ENCODE peak calls at places on chromosome 3, in six cellular contexts. H is right lobe of liver, W is IMR-90, X is upper lobe of left lung, S is stomach, M is uterus. I is an unnamed sample. For H3K36me3, the result is how much of the 10 kb centered on the place peaks cover.

GRCh38 chr3:113697192-113698090 is 999 bp upstream of the USF3 start:
- DNase-seq in H (peak), W (peak), X (no peak), S (no peak), M (peak), I (no peak)

GRCh38 chr3:63937661-63938651 is 25.8 kb upstream of the SCAANT1 start:
- DNase-seq in H (no peak), W (no peak), X (no peak), S (peak), M (no peak), I (no peak)

GRCh38 chr3:188233320-188233719 is 79.4 kb downstream of the LPP start:
- DNase-seq in H (no peak), W (peak), X (no peak), S (no peak), M (peak), I (no peak)

GRCh38 chr3:79491029-79491634 is 276.7 kb downstream of the ROBO1 start:
- DNase-seq in H (no peak), W (no peak), X (no peak), S (no peak), M (no peak), I (no peak)

GRCh38 chr3:179414804-179415203 is 36.5 kb downstream of the GNB4 start:
- DNase-seq in H (no peak), W (no peak), X (no peak), S (no peak), M (no peak), I (no peak)

GRCh38 chr3:192892981-192893827 is 24.5 kb downstream of the MB21D2 start:
- DNase-seq in H (no peak), W (peak), X (no peak), S (no peak), M (peak), I (no peak)

GRCh38 chr3:170813261-170813660 is 56.7 kb downstream of the RPL22L1 start:
- DNase-seq in H (no peak), W (no peak), X (no peak), S (no peak), M (no peak), I (no peak)

GRCh38 chr3:89266074-89266473 is 158.7 kb downstream of the EPHA3 start:
- DNase-seq in H (no peak), W (no peak), X (no peak), S (no peak), M (no peak), I (no peak)

GRCh38 chr3:55481067-55481917 is 5.8 kb downstream of the WNT5A start:
- DNase-seq in H (no peak), W (peak), X (peak), S (no peak), M (peak), I (no peak)

GRCh38 chr3:55484191-55484644 is 2.9 kb downstream of the WNT5A start:
- DNase-seq in H (no peak), W (no peak), X (peak), S (no peak), M (no peak), I (no peak)

GRCh38 chr3:55482496-55483195 is 4.5 kb downstream of the WNT5A start:
- DNase-seq in H (no peak), W (peak), X (peak), S (no peak), M (peak), I (no peak)

GRCh38 chr3:55483196-55484095 is 3.7 kb downstream of the WNT5A start:
- DNase-seq in H (no peak), W (no peak), X (peak), S (no peak), M (no peak), I (no peak)

GRCh38 chr3:55481918-55482495 is 5.1 kb downstream of the WNT5A start:
- DNase-seq in H (no peak), W (peak), X (peak), S (no peak), M (peak), I (no peak)
- TF ChIP-seq CTCF in H (no peak), W (peak), X (no peak), S (no peak), M (peak), I (no peak)

GRCh38 chr3:9380014-9380413 is 17.2 kb downstream of the THUMPD3 start:
- DNase-seq in H (no peak), W (no peak), X (no peak), S (no peak), M (no peak), I (no peak)
- H3K36me3 ChIP-seq in H (under half), W (under half), X (under half), S (half or more), M (under half), I (under half)

DNA sequence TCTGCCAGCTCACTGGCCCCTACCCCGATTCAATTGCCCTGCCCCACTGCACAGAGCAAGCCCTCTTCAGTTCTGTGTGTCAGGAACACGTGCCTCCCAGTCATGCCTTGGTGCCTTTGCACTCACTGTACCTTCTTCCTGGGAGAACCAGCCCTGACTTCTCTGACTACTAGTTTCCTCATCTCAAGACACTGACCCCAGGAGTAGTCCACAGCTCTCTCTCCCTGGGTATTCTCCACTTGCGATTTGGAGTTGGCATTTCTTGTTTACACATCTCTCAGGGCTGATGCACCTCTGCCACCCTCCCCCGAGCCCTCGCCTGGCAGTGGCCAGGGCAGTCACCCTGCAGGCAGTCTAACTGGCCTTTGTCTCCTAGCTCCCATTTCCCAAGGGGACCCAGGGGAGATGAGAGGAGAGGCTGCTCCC is 5.7 kb downstream of the CISH start:
- DNase-seq in H (peak), W (no peak), X (peak), S (no peak), M (no peak), I (no peak)
- TF ChIP-seq POLR2A in H (peak), W (no peak), X (no peak), S (no peak), M (no peak), I (no peak)

DNA sequence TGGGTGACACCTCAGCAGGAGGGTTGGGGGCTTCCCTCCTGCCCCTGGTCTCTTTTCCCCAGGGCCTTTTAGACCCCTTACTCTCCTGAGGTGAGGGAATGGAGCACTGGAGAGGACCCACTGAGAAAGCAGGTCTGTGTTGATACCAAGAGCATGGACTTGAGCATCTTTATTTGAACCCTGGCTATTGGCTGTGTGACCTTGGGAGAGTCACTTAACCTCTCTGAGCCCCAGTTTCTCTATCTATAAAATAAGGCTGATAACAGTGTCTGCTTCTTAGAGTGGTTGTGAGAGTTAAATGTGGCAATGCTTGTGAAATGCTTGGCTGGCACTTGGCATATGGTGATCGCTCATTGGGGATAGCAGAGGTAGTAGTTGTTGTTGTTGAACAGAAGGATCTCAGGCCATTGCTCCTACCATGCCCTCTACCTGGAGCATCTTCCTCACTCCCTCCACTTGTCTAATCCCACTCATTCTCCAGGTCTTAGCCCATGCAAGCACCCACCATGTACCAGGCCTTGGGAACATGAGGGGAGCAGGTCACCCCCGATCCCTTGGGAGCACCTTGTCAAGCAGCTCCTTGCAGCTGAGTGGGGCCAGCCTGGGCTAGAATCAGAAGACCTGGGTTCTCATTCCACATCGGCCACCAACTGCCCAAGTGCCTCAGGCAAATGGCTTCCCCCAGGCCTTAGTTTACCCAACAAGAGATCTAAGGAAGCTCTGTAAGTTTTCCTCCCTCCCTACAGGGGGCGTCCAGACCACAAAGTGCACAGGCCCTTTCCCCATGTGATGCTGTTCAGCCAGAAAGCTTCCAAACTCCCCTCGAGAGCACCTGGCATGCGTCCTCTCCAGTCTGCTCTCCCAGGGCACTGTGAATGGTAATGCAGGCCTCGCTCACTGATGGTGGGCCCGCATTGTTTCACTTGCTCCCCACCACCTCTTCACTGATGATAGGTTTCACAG is 96.7 kb downstream of the LSM3 start:
- DNase-seq in H (no peak), W (no peak), X (no peak), S (no peak), M (no peak), I (no peak)
- TF ChIP-seq CTCF in H (no peak), W (peak), X (no peak), S (no peak), M (peak), I (no peak)

GRCh38 chr3:52754373-52754772 is 16.4 kb downstream of the NEK4 start:
- DNase-seq in H (no peak), W (peak), X (no peak), S (no peak), M (no peak), I (no peak)
- H3K36me3 ChIP-seq in H (under half), W (under half), X (under half), S (under half), M (under half), I (half or more)

DNA sequence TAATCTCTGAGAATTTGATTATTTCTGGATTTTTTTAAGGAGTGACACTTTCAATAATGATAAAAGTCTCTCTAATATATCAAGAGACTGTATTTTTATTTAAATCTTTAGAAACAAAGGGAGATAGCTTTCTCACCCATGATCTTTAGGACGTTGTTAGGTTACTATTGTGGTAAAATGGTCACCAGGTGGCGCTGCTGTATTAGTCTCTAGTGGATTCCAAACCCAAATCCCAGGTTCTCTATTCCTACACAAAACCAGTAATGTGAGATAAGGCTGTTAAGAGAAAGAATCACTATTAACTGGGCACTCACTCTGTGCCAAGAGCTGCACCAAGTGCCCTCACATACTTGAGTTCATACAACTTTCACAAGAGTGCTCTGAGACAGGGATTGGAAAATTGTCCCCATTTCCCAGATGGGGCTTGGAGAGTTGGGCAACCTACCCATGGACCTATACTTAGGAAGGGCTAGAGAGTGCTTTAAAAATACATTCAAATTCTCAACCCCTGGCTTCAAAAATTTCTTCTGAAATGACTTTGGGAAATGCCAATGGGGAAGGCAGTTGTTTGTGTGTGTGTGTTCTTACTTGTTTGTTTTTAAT is 593.4 kb upstream of the TGFBR2 start:
- DNase-seq in H (peak), W (peak), X (no peak), S (peak), M (peak), I (no peak)
- TF ChIP-seq POLR2A in H (no peak), W (no peak), X (no peak), S (no peak), M (no peak), I (no peak)

DNA sequence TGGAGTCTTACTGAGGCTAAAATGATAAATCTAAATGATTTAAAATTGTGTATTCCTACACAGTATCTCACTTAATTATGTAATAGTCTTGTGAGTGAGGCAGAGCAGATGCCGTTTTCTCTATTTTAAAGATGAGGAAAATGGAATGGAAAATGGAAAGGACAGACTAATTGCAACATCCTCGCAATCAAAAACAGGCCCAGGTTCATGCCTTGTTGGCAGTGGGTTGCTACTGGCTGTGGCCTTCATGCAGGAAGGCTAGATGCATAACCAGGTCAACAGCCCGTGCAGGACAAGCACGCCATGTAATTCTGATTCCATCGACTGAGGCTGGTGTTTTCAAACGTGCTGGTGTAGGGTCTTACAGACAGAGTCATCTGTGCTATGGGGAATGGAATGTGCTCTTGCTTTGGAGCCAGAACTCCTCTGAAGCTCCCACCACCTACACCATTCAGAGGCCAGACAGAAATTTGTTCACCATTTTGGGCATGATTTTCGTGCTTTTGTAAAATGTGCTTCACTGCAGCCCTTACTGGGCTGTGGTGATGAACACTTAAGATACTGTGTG is 37.9 kb downstream of the MLH1 start:
- DNase-seq in H (peak), W (peak), X (no peak), S (no peak), M (peak), I (no peak)
- TF ChIP-seq CTCF in H (no peak), W (no peak), X (no peak), S (no peak), M (no peak), I (no peak)

DNA sequence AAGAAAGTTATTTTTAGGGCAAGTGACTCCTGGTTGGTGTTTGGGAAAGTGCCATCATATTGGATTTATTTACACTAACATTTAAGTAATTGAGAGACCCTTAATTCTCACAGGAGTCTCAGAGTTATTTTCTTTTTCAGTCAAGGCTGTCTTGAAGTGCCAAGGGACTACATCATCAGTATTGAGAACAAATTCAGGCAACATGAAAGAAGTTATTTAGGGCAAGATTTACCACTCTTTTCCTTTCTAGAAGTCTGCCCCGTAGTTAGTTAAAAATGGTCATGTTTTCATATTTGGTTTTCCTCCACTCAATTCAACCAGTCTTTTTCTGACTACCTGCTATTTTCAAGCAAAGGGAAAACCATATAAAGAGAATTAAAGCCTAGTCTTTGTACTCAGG is 6.1 kb downstream of the B4GALT4 start:
- DNase-seq in H (no peak), W (no peak), X (no peak), S (no peak), M (no peak), I (no peak)
- H3K36me3 ChIP-seq in H (under half), W (under half), X (under half), S (under half), M (under half), I (half or more)

DNA sequence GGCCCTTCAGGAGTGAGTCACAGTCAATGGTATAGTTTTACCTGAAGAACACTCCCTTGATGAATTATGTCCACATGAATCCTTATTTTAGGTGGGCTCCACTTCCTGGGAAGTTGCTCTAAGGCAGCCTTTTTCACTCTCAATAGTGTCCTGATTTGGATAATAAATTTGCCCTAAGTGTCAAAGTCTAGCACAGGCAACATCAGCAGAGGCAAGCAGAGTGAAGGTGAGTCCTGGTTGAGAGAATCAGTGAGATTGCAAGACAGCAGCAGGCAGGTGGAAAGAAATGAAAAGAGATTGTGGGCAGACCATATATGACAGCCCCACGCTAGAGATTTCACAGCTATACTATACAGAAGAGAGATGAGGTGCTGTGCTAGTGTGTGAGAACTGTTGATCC is 137.2 kb downstream of the ZPLD1 start:
- DNase-seq in H (no peak), W (no peak), X (no peak), S (no peak), M (no peak), I (no peak)
- TF ChIP-seq POLR2A in H (no peak), W (no peak), X (no peak), S (no peak), M (no peak), I (no peak)

I was measured in esophagus squamous epithelium.